ENCODE peak calls at places on chromosome 16, in four cellular contexts. One of them, this sample, is unnamed. For H3K4me1 and H3K36me3, the result is how much of the 10 kb centered on the place peaks cover.

GRCh38 chr16:11501583-11502138 is 85.1 kb downstream of the LITAF start:
- DNase-seq in left ventricle myocardium inferior: no peak
- DNase-seq in thyroid gland: no peak
- DNase-seq in Peyer's patch: no peak
- DNase-seq in this sample: no peak

GRCh38 chr16:4574919-4575705 is 19.0 kb downstream of the C16orf96 start:
- DNase-seq in left ventricle myocardium inferior: no peak
- DNase-seq in thyroid gland: no peak
- DNase-seq in Peyer's patch: no peak
- DNase-seq in this sample: no peak

GRCh38 chr16:27113341-27113841 is 46.7 kb downstream of the C16orf82 start:
- DNase-seq in left ventricle myocardium inferior: no peak
- DNase-seq in thyroid gland: peak
- DNase-seq in Peyer's patch: peak
- DNase-seq in this sample: no peak

GRCh38 chr16:14007460-14007859 is 63.7 kb upstream of the MRTFB start:
- DNase-seq in left ventricle myocardium inferior: no peak
- DNase-seq in thyroid gland: no peak
- DNase-seq in Peyer's patch: no peak
- DNase-seq in this sample: no peak

GRCh38 chr16:27475561-27475960 is 73.6 kb downstream of the IL21R start:
- DNase-seq in left ventricle myocardium inferior: no peak
- DNase-seq in thyroid gland: no peak
- DNase-seq in Peyer's patch: no peak
- DNase-seq in this sample: no peak

GRCh38 chr16:70649300-70649699 is 2.9 kb downstream of the IL34 start:
- DNase-seq in left ventricle myocardium inferior: no peak
- DNase-seq in thyroid gland: no peak
- DNase-seq in Peyer's patch: no peak
- DNase-seq in this sample: no peak

GRCh38 chr16:83701494-83701893 is 106.3 kb upstream of the HSBP1 start:
- DNase-seq in left ventricle myocardium inferior: no peak
- DNase-seq in thyroid gland: peak
- DNase-seq in Peyer's patch: peak
- DNase-seq in this sample: no peak

GRCh38 chr16:69166221-69166833 is 20.6 kb upstream of the SNTB2 start:
- DNase-seq in left ventricle myocardium inferior: no peak
- DNase-seq in thyroid gland: no peak
- DNase-seq in Peyer's patch: no peak
- DNase-seq in this sample: no peak

GRCh38 chr16:84033251-84034195 is 9.1 kb downstream of the SLC38A8 start:
- DNase-seq in left ventricle myocardium inferior: no peak
- DNase-seq in thyroid gland: no peak
- DNase-seq in Peyer's patch: no peak
- DNase-seq in this sample: no peak

GRCh38 chr16:19227643-19228042 is 57.9 kb upstream of the CLEC19A start:
- DNase-seq in left ventricle myocardium inferior: no peak
- DNase-seq in thyroid gland: no peak
- DNase-seq in Peyer's patch: no peak
- DNase-seq in this sample: no peak

GRCh38 chr16:2808181-2808580 is 8.9 kb upstream of the PRSS21 start:
- DNase-seq in left ventricle myocardium inferior: no peak
- DNase-seq in thyroid gland: no peak
- DNase-seq in Peyer's patch: no peak
- DNase-seq in this sample: no peak

GRCh38 chr16:347203-347602 is 5.3 kb downstream of the AXIN1 start:
- DNase-seq in left ventricle myocardium inferior: no peak
- DNase-seq in thyroid gland: no peak
- DNase-seq in Peyer's patch: no peak
- DNase-seq in this sample: no peak

GRCh38 chr16:345686-346231 is 6.8 kb downstream of the AXIN1 start:
- DNase-seq in left ventricle myocardium inferior: no peak
- DNase-seq in thyroid gland: no peak
- DNase-seq in Peyer's patch: no peak
- DNase-seq in this sample: no peak

GRCh38 chr16:350203-350602 is 2.3 kb downstream of the AXIN1 start:
- DNase-seq in left ventricle myocardium inferior: no peak
- DNase-seq in thyroid gland: no peak
- DNase-seq in Peyer's patch: no peak
- DNase-seq in this sample: no peak

GRCh38 chr16:349211-349610 is 3.3 kb downstream of the AXIN1 start:
- DNase-seq in left ventricle myocardium inferior: no peak
- DNase-seq in thyroid gland: peak
- DNase-seq in Peyer's patch: no peak
- DNase-seq in this sample: no peak

DNA sequence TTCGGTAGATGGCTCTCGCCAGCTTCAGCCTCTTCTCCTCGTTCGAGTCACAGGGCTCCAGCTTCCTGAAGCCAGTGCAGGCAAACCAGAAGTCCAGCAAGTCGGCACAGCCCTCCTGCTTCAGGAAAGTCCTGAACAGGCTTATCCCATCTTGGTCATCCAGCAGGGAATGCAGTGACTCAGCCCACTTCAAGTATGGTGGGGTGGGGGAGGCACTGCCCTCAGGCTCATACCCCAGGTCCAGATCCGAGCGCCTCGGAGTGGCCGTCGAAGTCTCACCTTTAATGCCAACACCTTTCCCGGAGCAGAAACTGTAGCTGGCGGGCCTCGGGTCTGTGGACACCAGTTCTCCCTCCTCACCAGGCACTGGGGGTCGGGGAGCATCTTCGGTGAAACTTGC is 5.9 kb downstream of the AXIN1 start:
- DNase-seq in left ventricle myocardium inferior: no peak
- DNase-seq in thyroid gland: no peak
- DNase-seq in Peyer's patch: no peak
- DNase-seq in this sample: no peak
- H3K4me1 ChIP-seq in left ventricle myocardium inferior: under half
- H3K4me1 ChIP-seq in thyroid gland: under half
- H3K4me1 ChIP-seq in Peyer's patch: under half
- H3K4me1 ChIP-seq in this sample: under half

DNA sequence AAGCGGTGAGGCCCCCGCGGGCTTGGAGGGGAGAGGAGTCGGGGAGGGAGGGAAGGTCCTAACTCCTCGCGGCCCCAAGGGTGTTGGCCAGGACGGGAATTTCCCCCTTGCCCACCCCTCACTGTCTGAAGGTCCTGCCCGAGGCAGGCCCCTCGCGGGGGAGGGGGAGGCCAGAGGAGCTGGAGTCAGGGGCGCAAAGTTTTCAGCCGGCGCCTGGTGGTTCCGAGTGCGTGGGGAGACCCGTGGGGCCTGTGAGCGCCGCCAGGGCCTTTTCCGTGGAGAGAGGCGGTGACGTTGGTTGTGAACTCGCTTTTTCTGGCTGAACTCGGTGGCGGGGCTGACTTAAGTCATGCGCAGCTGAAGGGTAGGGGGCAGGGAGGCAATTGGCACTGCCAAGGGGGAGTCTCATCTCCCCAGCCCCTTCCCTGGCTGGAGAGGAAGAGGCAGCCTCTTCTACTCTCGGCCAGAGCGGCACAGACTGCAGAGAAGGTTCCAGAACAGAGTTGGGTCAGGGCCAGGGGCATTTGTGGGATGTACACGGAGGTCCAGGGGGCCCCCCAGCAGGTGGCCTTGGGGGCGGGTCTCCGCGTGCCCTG is 1.5 kb downstream of the CACNA1H start:
- DNase-seq in left ventricle myocardium inferior: no peak
- DNase-seq in thyroid gland: no peak
- DNase-seq in Peyer's patch: no peak
- DNase-seq in this sample: no peak
- H3K27ac ChIP-seq in left ventricle myocardium inferior: peak
- H3K27ac ChIP-seq in thyroid gland: peak
- H3K27ac ChIP-seq in Peyer's patch: peak
- H3K27ac ChIP-seq in this sample: no peak

DNA sequence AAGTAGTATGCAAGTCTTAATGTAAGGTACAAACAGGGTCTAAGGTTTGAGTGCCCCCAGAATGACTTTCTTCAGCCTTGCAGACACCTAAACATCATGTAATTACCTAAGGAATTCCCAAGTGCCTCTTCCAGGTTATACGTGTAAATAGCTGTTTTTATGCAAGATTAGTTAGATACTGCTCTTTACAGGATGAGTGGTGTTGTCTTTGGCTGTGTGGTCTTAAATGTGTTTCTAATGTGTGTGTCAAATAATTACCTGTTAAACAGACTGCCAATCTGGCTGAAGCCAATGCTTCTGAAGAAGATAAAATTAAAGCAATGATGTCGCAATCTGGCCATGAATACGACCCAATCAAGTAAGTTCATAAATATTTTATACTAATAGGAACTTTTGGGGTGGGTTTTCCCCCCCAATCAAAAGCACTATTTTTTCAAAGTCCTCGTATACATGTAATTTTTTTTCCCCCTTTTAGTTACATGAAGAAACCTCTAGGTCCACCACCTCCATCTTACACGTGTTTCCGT is 16.0 kb downstream of the RBBP6 start:
- DNase-seq in left ventricle myocardium inferior: no peak
- DNase-seq in thyroid gland: no peak
- DNase-seq in Peyer's patch: no peak
- DNase-seq in this sample: no peak
- H3K36me3 ChIP-seq in left ventricle myocardium inferior: half or more
- H3K36me3 ChIP-seq in thyroid gland: under half
- H3K36me3 ChIP-seq in Peyer's patch: under half
- H3K36me3 ChIP-seq in this sample: half or more

DNA sequence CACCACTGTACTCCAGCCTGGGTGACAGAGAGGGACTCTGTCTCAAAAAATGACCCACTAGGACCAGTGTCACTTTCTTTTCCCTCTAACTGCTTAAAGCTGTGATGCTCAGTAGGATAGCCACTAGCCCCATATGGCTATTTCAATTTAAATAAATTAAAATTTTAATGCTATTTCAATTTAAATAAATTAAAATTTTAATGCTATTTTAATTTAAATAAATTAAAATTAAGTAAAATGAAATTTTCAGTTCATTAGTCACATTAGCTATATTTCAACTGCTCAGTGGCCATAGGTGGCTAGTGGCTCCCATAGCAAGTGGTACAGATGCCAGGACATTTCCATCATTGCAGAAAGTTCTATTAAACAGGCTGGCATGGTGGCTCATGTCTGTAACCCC is 43.0 kb downstream of the NLRC5 start:
- DNase-seq in left ventricle myocardium inferior: no peak
- DNase-seq in thyroid gland: no peak
- DNase-seq in Peyer's patch: no peak
- DNase-seq in this sample: no peak
- H3K4me1 ChIP-seq in left ventricle myocardium inferior: under half
- H3K4me1 ChIP-seq in thyroid gland: under half
- H3K4me1 ChIP-seq in Peyer's patch: under half
- H3K4me1 ChIP-seq in this sample: under half

DNA sequence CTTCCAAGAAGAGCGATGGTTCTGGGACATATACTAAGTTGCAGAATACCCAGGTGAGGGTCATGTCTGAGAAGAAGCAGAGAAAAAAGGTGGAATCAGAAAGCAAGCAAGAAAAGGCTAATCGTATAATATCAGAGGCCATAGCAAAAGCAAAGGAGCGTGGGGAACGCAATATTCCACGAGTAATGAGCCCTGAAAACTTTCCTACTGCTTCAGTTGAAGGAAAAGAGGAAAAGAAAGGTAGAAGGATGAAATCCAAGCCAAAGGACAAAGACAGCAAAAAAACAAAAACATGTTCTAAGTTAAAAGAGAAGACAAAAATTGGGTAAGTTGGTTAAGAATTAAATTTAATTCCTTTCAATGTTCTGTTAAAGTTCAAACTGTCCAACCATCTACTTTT is 154.7 kb downstream of the CHD9 start:
- DNase-seq in left ventricle myocardium inferior: no peak
- DNase-seq in thyroid gland: no peak
- DNase-seq in Peyer's patch: no peak
- DNase-seq in this sample: no peak
- H3K27ac ChIP-seq in left ventricle myocardium inferior: peak
- H3K27ac ChIP-seq in thyroid gland: peak
- H3K27ac ChIP-seq in Peyer's patch: peak
- H3K27ac ChIP-seq in this sample: no peak

DNA sequence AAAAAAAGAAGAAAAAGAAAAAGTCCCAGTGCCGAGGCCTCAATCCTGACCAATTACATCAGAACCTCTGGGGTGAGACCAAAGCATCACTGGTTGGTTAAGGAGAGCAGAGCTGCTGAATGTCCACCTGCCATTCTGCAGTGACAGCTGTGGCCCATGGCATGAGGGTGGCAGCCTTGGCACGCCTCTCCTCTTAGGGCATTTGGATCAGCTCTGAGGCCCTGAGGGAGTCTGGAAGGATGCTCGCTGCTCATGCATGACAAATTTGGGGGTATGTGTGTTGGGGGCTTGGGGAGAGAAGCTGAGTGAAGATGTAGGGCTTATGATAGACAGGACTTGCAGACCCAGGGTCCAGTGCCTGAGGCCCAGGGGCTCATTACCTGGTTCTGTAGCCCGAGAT is 26.3 kb downstream of the MYLK3 start:
- DNase-seq in left ventricle myocardium inferior: no peak
- DNase-seq in thyroid gland: no peak
- DNase-seq in Peyer's patch: no peak
- DNase-seq in this sample: no peak
- H3K36me3 ChIP-seq in left ventricle myocardium inferior: half or more
- H3K36me3 ChIP-seq in thyroid gland: under half
- H3K36me3 ChIP-seq in Peyer's patch: under half
- H3K36me3 ChIP-seq in this sample: under half

GRCh38 chr16:54651440-54651839 is 279.2 kb upstream of the IRX5 start:
- DNase-seq in left ventricle myocardium inferior: no peak
- DNase-seq in thyroid gland: peak
- DNase-seq in Peyer's patch: no peak
- DNase-seq in this sample: no peak
- H3K4me1 ChIP-seq in left ventricle myocardium inferior: under half
- H3K4me1 ChIP-seq in thyroid gland: under half
- H3K4me1 ChIP-seq in Peyer's patch: under half
- H3K4me1 ChIP-seq in this sample: under half

GRCh38 chr16:77585379-77585778 is 136.9 kb upstream of the NUDT7 start:
- DNase-seq in left ventricle myocardium inferior: no peak
- DNase-seq in thyroid gland: no peak
- DNase-seq in Peyer's patch: no peak
- DNase-seq in this sample: no peak
- H3K27ac ChIP-seq in left ventricle myocardium inferior: no peak
- H3K27ac ChIP-seq in thyroid gland: no peak
- H3K27ac ChIP-seq in Peyer's patch: no peak
- H3K27ac ChIP-seq in this sample: no peak

GRCh38 chr16:87754535-87754934 is 11.3 kb downstream of the KLHDC4 start:
- DNase-seq in left ventricle myocardium inferior: no peak
- DNase-seq in thyroid gland: no peak
- DNase-seq in Peyer's patch: no peak
- DNase-seq in this sample: no peak
- H3K36me3 ChIP-seq in left ventricle myocardium inferior: half or more
- H3K36me3 ChIP-seq in thyroid gland: half or more
- H3K36me3 ChIP-seq in Peyer's patch: under half
- H3K36me3 ChIP-seq in this sample: half or more

This sample was measured in effector memory CD4-positive, alpha-beta T cell.